ENCODE peak calls at places on chromosomes 12 and 14, in nine cellular contexts. X is psoas muscle; P is GM23338; A is suprapubic skin; G is gastrocnemius medialis; B is cardiac muscle cell; L is esophagus squamous epithelium; D is effector memory CD4-positive, alpha-beta T cell; M is Caco-2. C is an unnamed sample.
A peak's percentile ranks its signal among the peaks of the same experiment; 100 is the strongest.

GRCh38 chr12:62683724-62684501 is 217.3 kb downstream of the MON2 start:
- DNase-seq in G (peak; percentile 34), B (peak; percentile 88), X (peak; percentile 67), P (peak; percentile 27), D (no peak), M (no peak), L (no peak), A (peak; percentile 75), C (peak; percentile 76)

GRCh38 chr12:124175731-124176130 is 119.2 kb upstream of the RFLNA start:
- DNase-seq in P (no peak), A (no peak), G (no peak), L (no peak), M (no peak), B (no peak), D (no peak), X (no peak), C (no peak)

GRCh38 chr14:95305145-95305544 is 14.6 kb downstream of the CLMN start:
- DNase-seq in M (no peak), B (no peak), P (no peak), G (no peak), D (no peak), A (no peak), L (no peak), X (no peak), C (no peak)

GRCh38 chr12:31887109-31887811 is 72.0 kb upstream of the RESF1 start:
- DNase-seq in M (no peak), X (no peak), P (no peak), A (no peak), B (no peak), D (no peak), G (no peak), L (no peak), C (no peak)

GRCh38 chr14:72924332-72924731 is 1.9 kb upstream of the DCAF4 start:
- DNase-seq in G (no peak), M (no peak), A (no peak), D (no peak), B (no peak), X (peak; percentile 31), P (no peak), L (no peak), C (peak; percentile 66)

GRCh38 chr14:56189306-56189705 is 71.1 kb downstream of the PELI2 start:
- DNase-seq in P (no peak), B (peak; percentile 70), L (no peak), D (no peak), M (no peak), A (no peak), X (no peak), G (no peak), C (no peak)

GRCh38 chr14:93797536-93797935 is 9.3 kb upstream of the PRIMA1 start:
- DNase-seq in G (no peak), D (no peak), A (no peak), X (no peak), P (no peak), B (no peak), M (no peak), L (no peak), C (no peak)

GRCh38 chr14:56120091-56120632 is 2.0 kb downstream of the PELI2 start:
- DNase-seq in L (no peak), D (no peak), A (no peak), G (no peak), M (no peak), P (no peak), X (no peak), B (peak; percentile 84), C (no peak)

GRCh38 chr14:51539571-51540037 is 112.1 kb upstream of the FRMD6 start:
- DNase-seq in A (no peak), D (no peak), L (no peak), G (no peak), X (no peak), B (peak; percentile 77), M (no peak), P (peak; percentile 47), C (no peak)

GRCh38 chr12:119740835-119741234 is 72.9 kb downstream of the PRKAB1 start:
- DNase-seq in G (no peak), X (no peak), A (no peak), D (no peak), M (no peak), L (no peak), P (no peak), B (no peak), C (no peak)

GRCh38 chr14:102209224-102209966 is 69.7 kb downstream of the WDR20 start:
- DNase-seq in M (peak; percentile 31), L (no peak), P (peak; percentile 67), B (peak; percentile 17), A (no peak), X (no peak), D (no peak), G (peak; percentile 30), C (no peak)

GRCh38 chr12:66239295-66239694 is 50.3 kb downstream of the IRAK3 start:
- DNase-seq in P (peak; percentile 42), M (no peak), X (no peak), L (no peak), A (no peak), D (no peak), G (no peak), B (no peak), C (no peak)

GRCh38 chr14:50773632-50774541 is 57.1 kb downstream of the NIN start:
- DNase-seq in L (no peak), D (no peak), B (peak; percentile 50), P (peak; percentile 88), G (no peak), A (no peak), M (peak; percentile 73), X (peak; percentile 29), C (no peak)

GRCh38 chr12:47223848-47224213 is 144.1 kb upstream of the AMIGO2 start:
- DNase-seq in L (no peak), D (no peak), G (no peak), B (peak; percentile 55), M (peak; percentile 67), P (no peak), X (no peak), A (no peak), C (no peak)

GRCh38 chr14:34436118-34436905 is 25.7 kb downstream of the SPTSSA start:
- DNase-seq in G (no peak), B (peak; percentile 66), A (no peak), L (no peak), M (peak; percentile 35), P (no peak), D (no peak), X (no peak), C (no peak)

GRCh38 chr12:111201036-111201435 is 167.9 kb downstream of the PHETA1 start:
- DNase-seq in P (peak; percentile 43), G (no peak), L (no peak), X (no peak), B (no peak), M (no peak), D (no peak), A (no peak), C (no peak)

GRCh38 chr14:92646952-92647461 is 101.4 kb downstream of the LGMN start:
- DNase-seq in M (peak; percentile 16), P (no peak), G (no peak), A (no peak), D (no peak), L (no peak), X (no peak), B (peak; percentile 96), C (no peak)

GRCh38 chr12:28759334-28759733 is 389.7 kb upstream of the FAR2 start:
- DNase-seq in G (no peak), A (no peak), B (peak; percentile 11), L (no peak), P (peak; percentile 83), X (no peak), D (no peak), M (peak; percentile 6), C (no peak)

GRCh38 chr12:93197067-93197593 is 180.6 kb upstream of the NUDT4 start:
- DNase-seq in B (peak; percentile 67), A (no peak), G (no peak), X (no peak), M (peak; percentile 39), P (no peak), L (no peak), D (no peak), C (no peak)

GRCh38 chr14:99596772-99597171 is 7.2 kb downstream of the CCDC85C start:
- DNase-seq in A (no peak), X (no peak), B (no peak), M (peak; percentile 30), P (no peak), D (no peak), G (no peak), L (no peak), C (no peak)
- H3K4me1 ChIP-seq in A (peaks cover 39% of the 10 kb centered on the region), X (peaks cover 42% of the 10 kb centered on the region), B (peaks cover 44% of the 10 kb centered on the region), M (peaks cover 59% of the 10 kb centered on the region), P (peaks cover 19% of the 10 kb centered on the region), D (peaks cover 5% of the 10 kb centered on the region), G (peaks cover 52% of the 10 kb centered on the region), L (peaks cover 67% of the 10 kb centered on the region), C (no peaks in the 10 kb centered on the region)

GRCh38 chr14:63867926-63868921 is 15.4 kb downstream of the SYNE2 start:
- DNase-seq in A (no peak), P (no peak), B (peak; percentile 35), M (no peak), G (no peak), D (no peak), X (no peak), L (no peak), C (no peak)
- H3K4me1 ChIP-seq in A (peaks cover 64% of the 10 kb centered on the region), P (peaks cover 10% of the 10 kb centered on the region), B (no peaks in the 10 kb centered on the region), M (peaks cover 12% of the 10 kb centered on the region), G (peaks cover 28% of the 10 kb centered on the region), D (peaks cover 30% of the 10 kb centered on the region), X (peaks cover 12% of the 10 kb centered on the region), L (peaks cover 31% of the 10 kb centered on the region), C (peaks cover 5% of the 10 kb centered on the region)

GRCh38 chr12:51976376-51977160 is 25.1 kb downstream of the ACVR1B start:
- DNase-seq in A (no peak), M (peak; percentile 90), L (no peak), P (no peak), X (no peak), D (no peak), B (peak; percentile 97), G (no peak), C (no peak)
- H3K4me1 ChIP-seq in A (peaks cover 39% of the 10 kb centered on the region), M (peaks cover 89% of the 10 kb centered on the region), L (peaks cover 27% of the 10 kb centered on the region), P (peaks cover 12% of the 10 kb centered on the region), X (peaks cover 32% of the 10 kb centered on the region), D (peaks cover 37% of the 10 kb centered on the region), B (peaks cover 46% of the 10 kb centered on the region), G (peaks cover 32% of the 10 kb centered on the region), C (peaks cover 6% of the 10 kb centered on the region)

GRCh38 chr14:68786491-68787234 is 6.2 kb downstream of the ZFP36L1 start:
- DNase-seq in L (no peak), D (no peak), X (no peak), P (peak; percentile 62), A (peak; percentile 62), B (peak; percentile 80), M (no peak), G (no peak), C (peak; percentile 64)

GRCh38 chr14:68783408-68784297 is 9.2 kb downstream of the ZFP36L1 start:
- DNase-seq in B (no peak), L (no peak), A (peak; percentile 49), G (no peak), P (no peak), M (peak; percentile 53), D (no peak), X (no peak), C (peak; percentile 57)

GRCh38 chr14:68784298-68784910 is 8.5 kb downstream of the ZFP36L1 start:
- DNase-seq in D (no peak), L (no peak), A (peak; percentile 76), B (no peak), G (no peak), X (no peak), M (peak; percentile 92), P (no peak), C (peak; percentile 70)

GRCh38 chr14:68785817-68786490 is 6.9 kb downstream of the ZFP36L1 start:
- DNase-seq in X (no peak), M (peak; percentile 37), G (no peak), D (peak; percentile 64), P (peak; percentile 24), B (peak; percentile 68), A (peak; percentile 67), L (no peak), C (peak; percentile 63)

GRCh38 chr14:68784995-68785816 is 7.7 kb downstream of the ZFP36L1 start:
- DNase-seq in A (peak; percentile 62), P (no peak), L (no peak), D (no peak), G (no peak), M (no peak), X (no peak), B (peak; percentile 74), C (peak; percentile 63)
- H3K4me1 ChIP-seq in A (peaks cover 70% of the 10 kb centered on the region), P (peaks cover 12% of the 10 kb centered on the region), L (peaks cover 55% of the 10 kb centered on the region), D (peaks cover 76% of the 10 kb centered on the region), G (peaks cover 35% of the 10 kb centered on the region), M (peaks cover 91% of the 10 kb centered on the region), X (peaks cover 27% of the 10 kb centered on the region), B (peaks cover 43% of the 10 kb centered on the region), C (peaks cover 69% of the 10 kb centered on the region)